ENCODE peak calls at places on chromosomes 5 and 9, in nine cellular contexts. S, H, Q, R, A, E, I, T and N are unnamed samples.

GRCh38 chr5:122078116-122078865 is at the start of gene LOX:
- DNase-seq in S (no peak), R (no peak), T (peak; percentile 98), H (peak; percentile 56), I (peak; percentile 98), E (no peak), Q (peak; percentile 30), A (no peak), N (peak; percentile 39)

GRCh38 chr5:34682926-34683623 is 26.9 kb downstream of the RAI14 start:
- DNase-seq in T (peak; percentile 87), A (no peak), S (no peak), E (no peak), Q (no peak), R (no peak), I (peak; percentile 59), H (no peak), N (peak; percentile 46)

GRCh38 chr5:148830220-148830619 is 3.8 kb downstream of the ADRB2 start:
- DNase-seq in H (no peak), S (no peak), A (no peak), I (no peak), R (no peak), Q (no peak), T (no peak), E (no peak), N (no peak)

GRCh38 chr5:142133382-142134206 is 25.0 kb downstream of the NDFIP1 start:
- DNase-seq in Q (no peak), H (no peak), A (no peak), S (no peak), R (no peak), T (no peak), I (no peak), E (no peak), N (no peak)

GRCh38 chr5:181039471-181039870 is 595 bp upstream of the BTNL9 start:
- DNase-seq in S (no peak), H (no peak), E (no peak), A (no peak), T (no peak), R (no peak), I (no peak), Q (no peak), N (no peak)

GRCh38 chr9:96048116-96048953 is 172.8 kb downstream of the ERCC6L2 start:
- DNase-seq in A (no peak), T (peak; percentile 14), E (peak; percentile 33), S (no peak), H (no peak), R (no peak), Q (peak; percentile 26), I (no peak), N (no peak)

GRCh38 chr5:75053286-75054109 is 1.1 kb upstream of the GCNT4 start:
- DNase-seq in S (no peak), E (no peak), H (peak; percentile 33), R (no peak), I (peak; percentile 82), A (no peak), T (peak; percentile 80), Q (peak; percentile 48), N (peak; percentile 70)

GRCh38 chr9:133207540-133208170 is 1.4 kb downstream of the OBP2B start:
- DNase-seq in S (no peak), Q (no peak), I (no peak), H (no peak), E (no peak), R (no peak), A (no peak), T (no peak), N (no peak)

GRCh38 chr9:94971378-94972131 is 245.1 kb downstream of the AOPEP start:
- DNase-seq in T (no peak), R (no peak), Q (no peak), H (no peak), E (no peak), S (no peak), I (peak; percentile 35), A (no peak), N (peak; percentile 40)

GRCh38 chr9:69748304-69748703 is 11.5 kb downstream of the PTAR1 start:
- DNase-seq in A (no peak), R (no peak), I (no peak), H (no peak), S (no peak), E (no peak), Q (no peak), T (peak; percentile 26), N (no peak)

GRCh38 chr9:112863214-112863613 is 27.5 kb downstream of the SLC46A2 start:
- DNase-seq in A (no peak), T (no peak), S (no peak), H (no peak), I (peak; percentile 46), Q (no peak), R (no peak), E (no peak), N (no peak)

GRCh38 chr5:115072266-115073056 is 97.2 kb downstream of the TRIM36 start:
- DNase-seq in Q (no peak), E (no peak), A (no peak), T (no peak), H (no peak), R (no peak), I (no peak), S (no peak), N (peak; percentile 40)

GRCh38 chr5:87383216-87383615 is 29.5 kb downstream of the CCNH start:
- DNase-seq in E (no peak), R (no peak), S (no peak), I (peak; percentile 33), A (no peak), Q (no peak), T (peak; percentile 41), H (no peak), N (no peak)

GRCh38 chr5:116361171-116361967 is 213.3 kb downstream of the SEMA6A start:
- DNase-seq in R (no peak), Q (peak; percentile 42), T (peak; percentile 43), I (peak; percentile 50), H (no peak), S (peak; percentile 50), E (no peak), A (no peak), N (peak; percentile 81)

GRCh38 chr5:74081126-74081525 is 455.1 kb downstream of the ARHGEF28 start:
- DNase-seq in E (no peak), R (no peak), T (no peak), A (no peak), I (no peak), Q (no peak), S (no peak), H (no peak), N (no peak)

GRCh38 chr5:150604010-150604409 is 36.5 kb upstream of the SYNPO start:
- DNase-seq in R (no peak), A (no peak), Q (no peak), H (no peak), E (no peak), T (no peak), I (no peak), S (no peak), N (no peak)

GRCh38 chr5:10262121-10262774 is 12.2 kb downstream of the CCT5 start:
- DNase-seq in Q (no peak), T (no peak), H (no peak), I (no peak), E (no peak), R (no peak), A (no peak), S (no peak), N (peak; percentile 21)

GRCh38 chr9:29160763-29161353 is 1587.6 kb upstream of the C9orf72 start:
- DNase-seq in Q (no peak), A (no peak), H (no peak), S (no peak), I (no peak), T (no peak), R (no peak), E (no peak), N (no peak)

GRCh38 chr9:1913931-1914330 is 101.2 kb upstream of the SMARCA2 start:
- DNase-seq in Q (no peak), E (no peak), A (no peak), H (no peak), S (no peak), R (no peak), I (no peak), T (no peak), N (peak; percentile 34)